ENCODE peak calls at places on chromosomes 2 and 18, in eight cellular contexts. H is brain microvascular endothelial cell, M is endothelial cell of umbilical vein, F is dorsolateral prefrontal cortex, D is GM06990, T is pancreas, V is psoas muscle, E is body of pancreas. P is an unnamed sample.
A peak's percentile ranks its signal among the peaks of the same experiment; 100 is the strongest.

GRCh38 chr2:4992226-4992625 is 700.0 kb upstream of the SOX11 start:
- DNase-seq in H (no peak), M (no peak), F (no peak), D (no peak), T (no peak), V (no peak), E (no peak), P (no peak)

GRCh38 chr2:223696719-223697118 is 94.6 kb upstream of the SCG2 start:
- DNase-seq in H (no peak), M (peak; percentile 73), F (no peak), D (no peak), T (no peak), V (no peak), E (no peak), P (no peak)

GRCh38 chr18:58977223-58977622 is 112.5 kb downstream of the ZNF532 start:
- DNase-seq in H (no peak), M (no peak), F (no peak), D (no peak), T (no peak), V (peak; percentile 43), E (no peak), P (no peak)

GRCh38 chr2:168738057-168738456 is 64.4 kb upstream of the NOSTRIN start:
- DNase-seq in H (no peak), M (peak; percentile 24), F (no peak), D (no peak), T (no peak), V (no peak), E (no peak), P (no peak)

GRCh38 chr18:60319129-60319528 is 53.4 kb downstream of the MC4R start:
- DNase-seq in H (no peak), M (no peak), F (no peak), D (no peak), T (no peak), V (no peak), E (no peak), P (no peak)

GRCh38 chr2:200905618-200906296 is 16.6 kb downstream of the NIF3L1 start:
- DNase-seq in H (peak; percentile 69), M (peak; percentile 76), F (peak; percentile 60), D (no peak), T (peak; percentile 69), V (peak; percentile 64), E (peak; percentile 70), P (peak; percentile 86)

GRCh38 chr2:56580242-56580641 is 396.5 kb downstream of the CCDC85A start:
- DNase-seq in H (no peak), M (no peak), F (no peak), D (no peak), T (no peak), V (no peak), E (no peak), P (no peak)

GRCh38 chr18:48979944-48980890 is 29.5 kb upstream of the SMAD7 start:
- DNase-seq in H (peak; percentile 51), M (no peak), F (no peak), D (no peak), T (no peak), V (no peak), E (no peak), P (peak; percentile 55)

GRCh38 chr18:50286391-50287027 is 983 bp downstream of the CXXC1 start:
- DNase-seq in H (no peak), M (no peak), F (no peak), D (no peak), T (peak; percentile 31), V (no peak), E (no peak), P (no peak)

GRCh38 chr18:9951022-9951859 is 37.4 kb downstream of the VAPA start:
- DNase-seq in H (peak; percentile 67), M (peak; percentile 75), F (no peak), D (no peak), T (no peak), V (no peak), E (no peak), P (peak; percentile 24)

GRCh38 chr18:2826581-2826980 is 20.2 kb upstream of the EMILIN2 start:
- DNase-seq in H (no peak), M (no peak), F (no peak), D (no peak), T (no peak), V (peak; percentile 41), E (no peak), P (peak; percentile 52)

GRCh38 chr18:25113081-25113480 is 238.9 kb downstream of the ZNF521 start:
- DNase-seq in H (no peak), M (no peak), F (no peak), D (no peak), T (no peak), V (no peak), E (no peak), P (no peak)

GRCh38 chr2:185128331-185128730 is 530.0 kb downstream of the ZNF804A start:
- DNase-seq in H (no peak), M (no peak), F (no peak), D (no peak), T (no peak), V (no peak), E (no peak), P (no peak)

GRCh38 chr18:47530695-47531094 is 279.2 kb upstream of the SKOR2 start:
- DNase-seq in H (no peak), M (no peak), F (no peak), D (no peak), T (no peak), V (no peak), E (no peak), P (no peak)

GRCh38 chr18:47531759-47532158 is 280.3 kb upstream of the SKOR2 start:
- DNase-seq in H (no peak), M (no peak), F (no peak), D (no peak), T (no peak), V (no peak), E (no peak), P (no peak)

GRCh38 chr18:47522359-47522758 is 270.9 kb upstream of the SKOR2 start:
- DNase-seq in H (no peak), M (no peak), F (no peak), D (no peak), T (no peak), V (no peak), E (no peak), P (no peak)

GRCh38 chr18:47528343-47528742 is 276.9 kb upstream of the SKOR2 start:
- DNase-seq in H (no peak), M (no peak), F (no peak), D (no peak), T (no peak), V (no peak), E (no peak), P (no peak)

GRCh38 chr18:47526147-47526546 is 274.7 kb upstream of the SKOR2 start:
- DNase-seq in H (no peak), M (no peak), F (no peak), D (no peak), T (no peak), V (no peak), E (no peak), P (no peak)
- H3K27me3 ChIP-seq in H (no peaks in the 10 kb centered on the region), M (no peaks in the 10 kb centered on the region), F (peaks cover 18% of the 10 kb centered on the region), D (no peaks in the 10 kb centered on the region), T (no peaks in the 10 kb centered on the region), V (no peaks in the 10 kb centered on the region), E (no peaks in the 10 kb centered on the region), P (no peaks in the 10 kb centered on the region)

GRCh38 chr2:237599465-237600110 is 9.1 kb upstream of the RAB17 start:
- DNase-seq in H (no peak), M (no peak), F (no peak), D (no peak), T (no peak), V (no peak), E (no peak), P (no peak)
- H3K4me3 ChIP-seq in H (no peak overlapping the region), M (no peak overlapping the region), F (no peak overlapping the region), D (no peak overlapping the region), T (no peak overlapping the region), V (peak overlapping the region; percentile 54), E (no peak overlapping the region), P (peak overlapping the region; percentile 13)

DNA sequence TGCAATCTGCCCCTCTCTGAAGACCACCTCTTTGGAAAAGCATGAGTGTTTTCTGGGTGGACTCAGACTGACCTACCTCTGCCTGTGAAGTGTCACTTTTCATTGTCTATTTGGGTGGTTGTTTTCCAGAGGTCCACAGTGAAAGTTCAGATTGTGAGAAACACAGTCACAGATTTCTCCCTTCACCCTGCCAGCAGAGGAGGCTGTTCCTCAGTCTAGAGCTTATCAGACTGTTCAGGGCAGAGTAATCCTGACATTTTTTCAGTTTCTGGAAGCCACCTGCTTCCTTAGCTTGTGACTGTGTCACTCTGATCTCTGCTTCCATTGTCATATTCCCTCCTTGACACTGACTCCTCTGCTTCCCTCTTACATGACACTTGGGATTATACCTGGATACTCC is 55.4 kb upstream of the RMP24 start:
- DNase-seq in H (no peak), M (no peak), F (no peak), D (no peak), T (no peak), V (no peak), E (no peak), P (no peak)
- TF ChIP-seq CTCF in H (peak; percentile 25), M (no peak), F (no peak), D (peak; percentile 24), T (no peak), V (no peak), E (no peak), P (no peak)

GRCh38 chr18:62607302-62607701 is 84.5 kb downstream of the ZCCHC2 start:
- DNase-seq in H (no peak), M (no peak), F (no peak), D (no peak), T (no peak), V (no peak), E (no peak), P (no peak)
- H3K27me3 ChIP-seq in H (peaks cover 9% of the 10 kb centered on the region), M (peaks cover 21% of the 10 kb centered on the region), F (no peaks in the 10 kb centered on the region), D (no peaks in the 10 kb centered on the region), T (no peaks in the 10 kb centered on the region), V (no peaks in the 10 kb centered on the region), E (no peaks in the 10 kb centered on the region), P (no peaks in the 10 kb centered on the region)

DNA sequence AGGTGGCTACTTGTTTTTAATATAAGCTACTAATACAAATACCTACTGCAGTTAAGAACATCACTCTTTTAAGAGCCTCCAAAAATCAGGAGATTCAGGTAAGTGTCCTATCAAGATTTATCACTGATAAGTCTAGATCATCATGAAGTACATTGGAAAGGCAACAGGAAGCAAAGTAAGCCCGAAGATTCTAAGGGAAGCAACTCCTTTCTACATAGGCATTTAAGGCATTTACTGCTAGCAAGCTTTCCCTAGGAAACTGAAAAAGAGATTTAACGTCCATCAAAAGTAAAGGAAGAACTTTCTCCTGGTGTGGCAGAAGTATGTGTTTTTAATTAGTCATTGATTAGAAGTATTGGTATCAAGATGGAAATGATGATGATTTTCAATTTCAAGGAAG is 3.7 kb downstream of the STK17B start:
- DNase-seq in H (no peak), M (peak; percentile 24), F (no peak), D (no peak), T (no peak), V (no peak), E (no peak), P (no peak)
- H3K4me3 ChIP-seq in H (peak overlapping the region; percentile 3), M (no peak overlapping the region), F (peak overlapping the region; percentile 95), D (peak overlapping the region; percentile 77), T (no peak overlapping the region), V (peak overlapping the region; percentile 2), E (no peak overlapping the region), P (no peak overlapping the region)

P was measured in adrenal gland.